ENCODE peak calls at places on chromosome 3, in eight cellular contexts. One of them, this sample, is unnamed.

GRCh38 chr3:79314547-79314946 is 453.3 kb downstream of the ROBO1 start:
- DNase-seq in activated CD4-positive, alpha-beta T cell treated with anti-CD3 and anti-CD28 coated beads, Interleukin-2, amount 50 U/mL, for 24 hours: no peak
- DNase-seq in upper lobe of left lung: no peak
- DNase-seq in EH: no peak
- DNase-seq in WTC11: no peak
- DNase-seq in right lobe of liver: no peak
- DNase-seq in astrocyte of the spinal cord: no peak
- DNase-seq in T-helper 9 cell: no peak
- DNase-seq in this sample: no peak

GRCh38 chr3:124565013-124565412 is 165.2 kb upstream of the UMPS start:
- DNase-seq in upper lobe of left lung: peak; percentile 73
- DNase-seq in astrocyte of the spinal cord: peak; percentile 73
- DNase-seq in right lobe of liver: peak; percentile 43
- DNase-seq in T-helper 9 cell: peak; percentile 32
- DNase-seq in EH: peak; percentile 80
- DNase-seq in WTC11: peak; percentile 81
- DNase-seq in activated CD4-positive, alpha-beta T cell treated with anti-CD3 and anti-CD28 coated beads, Interleukin-2, amount 50 U/mL, for 24 hours: no peak
- DNase-seq in this sample: peak; percentile 73

GRCh38 chr3:171944109-171945016 is 95.0 kb upstream of the FNDC3B start:
- DNase-seq in T-helper 9 cell: no peak
- DNase-seq in astrocyte of the spinal cord: no peak
- DNase-seq in right lobe of liver: no peak
- DNase-seq in upper lobe of left lung: no peak
- DNase-seq in activated CD4-positive, alpha-beta T cell treated with anti-CD3 and anti-CD28 coated beads, Interleukin-2, amount 50 U/mL, for 24 hours: no peak
- DNase-seq in WTC11: no peak
- DNase-seq in EH: peak; percentile 37
- DNase-seq in this sample: peak; percentile 15

GRCh38 chr3:35946857-35947514 is 307.7 kb downstream of the ARPP21 start:
- DNase-seq in WTC11: no peak
- DNase-seq in right lobe of liver: no peak
- DNase-seq in upper lobe of left lung: no peak
- DNase-seq in activated CD4-positive, alpha-beta T cell treated with anti-CD3 and anti-CD28 coated beads, Interleukin-2, amount 50 U/mL, for 24 hours: no peak
- DNase-seq in EH: peak; percentile 5
- DNase-seq in astrocyte of the spinal cord: no peak
- DNase-seq in T-helper 9 cell: no peak
- DNase-seq in this sample: no peak

GRCh38 chr3:194686414-194686815 is 732 bp downstream of the FAM43A start:
- DNase-seq in WTC11: no peak
- DNase-seq in right lobe of liver: no peak
- DNase-seq in upper lobe of left lung: no peak
- DNase-seq in T-helper 9 cell: no peak
- DNase-seq in astrocyte of the spinal cord: no peak
- DNase-seq in EH: no peak
- DNase-seq in activated CD4-positive, alpha-beta T cell treated with anti-CD3 and anti-CD28 coated beads, Interleukin-2, amount 50 U/mL, for 24 hours: no peak
- DNase-seq in this sample: no peak

GRCh38 chr3:196537319-196537984 is 22.3 kb upstream of the SMCO1 start:
- DNase-seq in astrocyte of the spinal cord: no peak
- DNase-seq in T-helper 9 cell: peak; percentile 74
- DNase-seq in WTC11: peak; percentile 68
- DNase-seq in activated CD4-positive, alpha-beta T cell treated with anti-CD3 and anti-CD28 coated beads, Interleukin-2, amount 50 U/mL, for 24 hours: peak; percentile 33
- DNase-seq in right lobe of liver: no peak
- DNase-seq in EH: peak; percentile 14
- DNase-seq in upper lobe of left lung: no peak
- DNase-seq in this sample: no peak

GRCh38 chr3:188021041-188021440 is 132.9 kb upstream of the LPP start:
- DNase-seq in EH: peak; percentile 29
- DNase-seq in T-helper 9 cell: no peak
- DNase-seq in astrocyte of the spinal cord: no peak
- DNase-seq in upper lobe of left lung: no peak
- DNase-seq in activated CD4-positive, alpha-beta T cell treated with anti-CD3 and anti-CD28 coated beads, Interleukin-2, amount 50 U/mL, for 24 hours: no peak
- DNase-seq in right lobe of liver: no peak
- DNase-seq in WTC11: no peak
- DNase-seq in this sample: no peak

GRCh38 chr3:47282424-47283192 is at the start of the genes KIF9 and KLHL18:
- DNase-seq in EH: peak; percentile 96
- DNase-seq in upper lobe of left lung: peak; percentile 94
- DNase-seq in activated CD4-positive, alpha-beta T cell treated with anti-CD3 and anti-CD28 coated beads, Interleukin-2, amount 50 U/mL, for 24 hours: peak; percentile 91
- DNase-seq in WTC11: peak; percentile 89
- DNase-seq in right lobe of liver: peak; percentile 95
- DNase-seq in T-helper 9 cell: peak; percentile 96
- DNase-seq in astrocyte of the spinal cord: peak; percentile 96
- DNase-seq in this sample: peak; percentile 94

GRCh38 chr3:108719178-108719577 is 38.0 kb downstream of the RETNLB start:
- DNase-seq in activated CD4-positive, alpha-beta T cell treated with anti-CD3 and anti-CD28 coated beads, Interleukin-2, amount 50 U/mL, for 24 hours: no peak
- DNase-seq in EH: peak; percentile 0
- DNase-seq in T-helper 9 cell: no peak
- DNase-seq in right lobe of liver: no peak
- DNase-seq in upper lobe of left lung: no peak
- DNase-seq in WTC11: no peak
- DNase-seq in astrocyte of the spinal cord: no peak
- DNase-seq in this sample: no peak

GRCh38 chr3:38573606-38574005 is 75.9 kb downstream of the SCN5A start:
- DNase-seq in T-helper 9 cell: no peak
- DNase-seq in astrocyte of the spinal cord: peak; percentile 2
- DNase-seq in EH: no peak
- DNase-seq in right lobe of liver: no peak
- DNase-seq in activated CD4-positive, alpha-beta T cell treated with anti-CD3 and anti-CD28 coated beads, Interleukin-2, amount 50 U/mL, for 24 hours: no peak
- DNase-seq in WTC11: no peak
- DNase-seq in upper lobe of left lung: no peak
- DNase-seq in this sample: no peak

GRCh38 chr3:13072239-13073041 is 789 bp downstream of the IQSEC1 start:
- DNase-seq in T-helper 9 cell: no peak
- DNase-seq in EH: no peak
- DNase-seq in activated CD4-positive, alpha-beta T cell treated with anti-CD3 and anti-CD28 coated beads, Interleukin-2, amount 50 U/mL, for 24 hours: no peak
- DNase-seq in upper lobe of left lung: no peak
- DNase-seq in right lobe of liver: no peak
- DNase-seq in WTC11: peak; percentile 35
- DNase-seq in astrocyte of the spinal cord: no peak
- DNase-seq in this sample: no peak

GRCh38 chr3:46546896-46547440 is 19.1 kb downstream of the LRRC2 start:
- DNase-seq in upper lobe of left lung: no peak
- DNase-seq in EH: no peak
- DNase-seq in astrocyte of the spinal cord: no peak
- DNase-seq in activated CD4-positive, alpha-beta T cell treated with anti-CD3 and anti-CD28 coated beads, Interleukin-2, amount 50 U/mL, for 24 hours: no peak
- DNase-seq in T-helper 9 cell: no peak
- DNase-seq in WTC11: no peak
- DNase-seq in right lobe of liver: no peak
- DNase-seq in this sample: no peak

GRCh38 chr3:32819581-32820348 is 2.0 kb downstream of the TRIM71 start:
- DNase-seq in right lobe of liver: no peak
- DNase-seq in T-helper 9 cell: no peak
- DNase-seq in WTC11: no peak
- DNase-seq in EH: no peak
- DNase-seq in upper lobe of left lung: peak; percentile 69
- DNase-seq in activated CD4-positive, alpha-beta T cell treated with anti-CD3 and anti-CD28 coated beads, Interleukin-2, amount 50 U/mL, for 24 hours: no peak
- DNase-seq in astrocyte of the spinal cord: no peak
- DNase-seq in this sample: no peak

GRCh38 chr3:54530091-54530490 is 397.8 kb downstream of the LRTM1 start:
- DNase-seq in WTC11: no peak
- DNase-seq in EH: no peak
- DNase-seq in upper lobe of left lung: no peak
- DNase-seq in right lobe of liver: no peak
- DNase-seq in T-helper 9 cell: no peak
- DNase-seq in astrocyte of the spinal cord: no peak
- DNase-seq in activated CD4-positive, alpha-beta T cell treated with anti-CD3 and anti-CD28 coated beads, Interleukin-2, amount 50 U/mL, for 24 hours: no peak
- DNase-seq in this sample: no peak

GRCh38 chr3:58628823-58629562 is 37.6 kb downstream of the FAM3D start:
- DNase-seq in activated CD4-positive, alpha-beta T cell treated with anti-CD3 and anti-CD28 coated beads, Interleukin-2, amount 50 U/mL, for 24 hours: no peak
- DNase-seq in right lobe of liver: no peak
- DNase-seq in upper lobe of left lung: no peak
- DNase-seq in astrocyte of the spinal cord: peak; percentile 92
- DNase-seq in EH: peak; percentile 98
- DNase-seq in T-helper 9 cell: no peak
- DNase-seq in WTC11: no peak
- DNase-seq in this sample: peak; percentile 92

GRCh38 chr3:172520332-172520831 is 2.8 kb downstream of the TNFSF10 start:
- DNase-seq in upper lobe of left lung: no peak
- DNase-seq in T-helper 9 cell: no peak
- DNase-seq in EH: peak; percentile 74
- DNase-seq in WTC11: no peak
- DNase-seq in activated CD4-positive, alpha-beta T cell treated with anti-CD3 and anti-CD28 coated beads, Interleukin-2, amount 50 U/mL, for 24 hours: no peak
- DNase-seq in right lobe of liver: no peak
- DNase-seq in astrocyte of the spinal cord: peak; percentile 92
- DNase-seq in this sample: peak; percentile 97

GRCh38 chr3:101836907-101837598 is 12.3 kb upstream of the NFKBIZ start:
- DNase-seq in upper lobe of left lung: no peak
- DNase-seq in WTC11: no peak
- DNase-seq in right lobe of liver: no peak
- DNase-seq in astrocyte of the spinal cord: peak; percentile 85
- DNase-seq in T-helper 9 cell: no peak
- DNase-seq in EH: peak; percentile 79
- DNase-seq in activated CD4-positive, alpha-beta T cell treated with anti-CD3 and anti-CD28 coated beads, Interleukin-2, amount 50 U/mL, for 24 hours: no peak
- DNase-seq in this sample: peak; percentile 47

GRCh38 chr3:170558417-170558816 is 27.5 kb downstream of the SLC7A14 start:
- DNase-seq in EH: no peak
- DNase-seq in activated CD4-positive, alpha-beta T cell treated with anti-CD3 and anti-CD28 coated beads, Interleukin-2, amount 50 U/mL, for 24 hours: no peak
- DNase-seq in right lobe of liver: no peak
- DNase-seq in T-helper 9 cell: no peak
- DNase-seq in WTC11: no peak
- DNase-seq in upper lobe of left lung: no peak
- DNase-seq in astrocyte of the spinal cord: no peak
- DNase-seq in this sample: no peak

GRCh38 chr3:179991877-179992276 is 44.9 kb downstream of the PEX5L start:
- DNase-seq in astrocyte of the spinal cord: peak; percentile 4
- DNase-seq in activated CD4-positive, alpha-beta T cell treated with anti-CD3 and anti-CD28 coated beads, Interleukin-2, amount 50 U/mL, for 24 hours: no peak
- DNase-seq in WTC11: no peak
- DNase-seq in upper lobe of left lung: no peak
- DNase-seq in T-helper 9 cell: no peak
- DNase-seq in EH: no peak
- DNase-seq in right lobe of liver: no peak
- DNase-seq in this sample: no peak

GRCh38 chr3:123749716-123750115 is 134.4 kb downstream of the MYLK start:
- DNase-seq in right lobe of liver: no peak
- DNase-seq in astrocyte of the spinal cord: peak; percentile 73
- DNase-seq in EH: peak; percentile 98
- DNase-seq in T-helper 9 cell: no peak
- DNase-seq in activated CD4-positive, alpha-beta T cell treated with anti-CD3 and anti-CD28 coated beads, Interleukin-2, amount 50 U/mL, for 24 hours: no peak
- DNase-seq in WTC11: no peak
- DNase-seq in upper lobe of left lung: peak; percentile 40
- DNase-seq in this sample: peak; percentile 87

GRCh38 chr3:40324621-40325020 is 15.1 kb downstream of the EIF1B start:
- DNase-seq in upper lobe of left lung: no peak
- DNase-seq in EH: no peak
- DNase-seq in WTC11: no peak
- DNase-seq in T-helper 9 cell: no peak
- DNase-seq in astrocyte of the spinal cord: no peak
- DNase-seq in right lobe of liver: no peak
- DNase-seq in activated CD4-positive, alpha-beta T cell treated with anti-CD3 and anti-CD28 coated beads, Interleukin-2, amount 50 U/mL, for 24 hours: no peak
- DNase-seq in this sample: no peak

GRCh38 chr3:59796486-59796885 is 746.7 kb upstream of the CFAP20DC start:
- DNase-seq in T-helper 9 cell: no peak
- DNase-seq in WTC11: no peak
- DNase-seq in astrocyte of the spinal cord: no peak
- DNase-seq in upper lobe of left lung: no peak
- DNase-seq in EH: peak; percentile 31
- DNase-seq in right lobe of liver: no peak
- DNase-seq in activated CD4-positive, alpha-beta T cell treated with anti-CD3 and anti-CD28 coated beads, Interleukin-2, amount 50 U/mL, for 24 hours: no peak
- DNase-seq in this sample: no peak

GRCh38 chr3:15305366-15305844 is 27.0 kb downstream of the SH3BP5 start:
- DNase-seq in astrocyte of the spinal cord: no peak
- DNase-seq in right lobe of liver: no peak
- DNase-seq in EH: no peak
- DNase-seq in upper lobe of left lung: peak; percentile 18
- DNase-seq in T-helper 9 cell: no peak
- DNase-seq in WTC11: peak; percentile 35
- DNase-seq in activated CD4-positive, alpha-beta T cell treated with anti-CD3 and anti-CD28 coated beads, Interleukin-2, amount 50 U/mL, for 24 hours: no peak
- DNase-seq in this sample: no peak

GRCh38 chr3:153602801-153603200 is 440.8 kb downstream of the RAP2B start:
- DNase-seq in T-helper 9 cell: no peak
- DNase-seq in astrocyte of the spinal cord: no peak
- DNase-seq in right lobe of liver: no peak
- DNase-seq in activated CD4-positive, alpha-beta T cell treated with anti-CD3 and anti-CD28 coated beads, Interleukin-2, amount 50 U/mL, for 24 hours: no peak
- DNase-seq in WTC11: no peak
- DNase-seq in EH: peak; percentile 14
- DNase-seq in upper lobe of left lung: no peak
- DNase-seq in this sample: no peak

This sample was measured in RPMI7951.